ENCODE peak calls at places on chromosomes 7 and 10, in ten cellular contexts. Q is A549, E is tibial nerve, V is progenitor cell of endocrine pancreas, I is cardiac fibroblast, Y is fibroblast of the aortic adventitia, Z is dorsolateral prefrontal cortex, S is spleen, W is BE2C, D is astrocyte. B is an unnamed sample.

GRCh38 chr10:28280652-28281051 is 22.2 kb downstream of the MPP7 start:
- DNase-seq in Z (no peak), D (peak), Y (peak), E (no peak), V (no peak), I (peak), Q (no peak), W (no peak), S (no peak), B (no peak)

GRCh38 chr10:44197646-44198045 is 187.3 kb downstream of the CXCL12 start:
- DNase-seq in E (no peak), D (no peak), W (no peak), Z (no peak), Y (no peak), Q (no peak), V (no peak), I (no peak), S (no peak), B (no peak)

GRCh38 chr10:99983280-99983988 is 26.3 kb downstream of the DNMBP start:
- DNase-seq in S (no peak), D (peak), W (peak), I (peak), E (peak), Q (no peak), V (no peak), Y (peak), Z (no peak), B (peak)

GRCh38 chr7:116952640-116953371 is 495 bp upstream of the ST7 start:
- DNase-seq in I (peak), D (no peak), Y (peak), E (peak), Q (peak), S (no peak), Z (peak), W (peak), V (no peak), B (peak)

GRCh38 chr10:129963076-129963830 is 821 bp downstream of the EBF3 start:
- DNase-seq in Q (no peak), V (no peak), D (peak), E (no peak), Y (peak), Z (no peak), I (peak), S (peak), W (peak), B (peak)

GRCh38 chr10:95653895-95654294 is 2.6 kb downstream of the ALDH18A1 start:
- DNase-seq in D (no peak), Z (no peak), I (no peak), Q (no peak), Y (no peak), W (no peak), E (no peak), V (no peak), S (no peak), B (no peak)

GRCh38 chr7:123819001-123819400 is 26.0 kb upstream of the HYAL4 start:
- DNase-seq in I (no peak), S (no peak), Z (no peak), D (no peak), W (no peak), Q (no peak), V (no peak), E (no peak), Y (no peak), B (no peak)

GRCh38 chr10:28903063-28903462 is 225.7 kb downstream of the BAMBI start:
- DNase-seq in W (no peak), I (no peak), D (no peak), Q (no peak), E (no peak), V (no peak), Z (no peak), Y (peak), S (no peak), B (no peak)

GRCh38 chr10:98461500-98461842 is 14.7 kb upstream of the HPS1 start:
- DNase-seq in Y (no peak), D (no peak), E (no peak), I (no peak), Q (no peak), V (no peak), Z (no peak), S (no peak), W (no peak), B (no peak)

GRCh38 chr7:44978511-44979366 is at the start of gene MYO1G:
- DNase-seq in V (no peak), W (no peak), Q (no peak), S (peak), D (no peak), E (no peak), I (no peak), Z (no peak), Y (no peak), B (no peak)

GRCh38 chr10:26855186-26855585 is 5.6 kb downstream of the ABI1 start:
- DNase-seq in Z (no peak), Y (peak), E (no peak), V (no peak), I (peak), Q (no peak), D (peak), W (no peak), S (no peak), B (no peak)

GRCh38 chr7:55557666-55558188 is 14.6 kb downstream of the VOPP1 start:
- DNase-seq in Q (no peak), S (no peak), Y (no peak), D (no peak), V (no peak), W (no peak), E (no peak), Z (no peak), I (no peak), B (no peak)

GRCh38 chr7:88490161-88490560 is 183.5 kb upstream of the STEAP4 start:
- DNase-seq in D (no peak), Y (no peak), E (no peak), W (no peak), I (no peak), Z (no peak), Q (no peak), V (no peak), S (no peak), B (no peak)

GRCh38 chr7:88289505-88290129 is 17.1 kb downstream of the STEAP4 start:
- DNase-seq in Z (no peak), D (peak), Y (no peak), E (no peak), Q (no peak), S (no peak), W (no peak), V (no peak), I (peak), B (no peak)

GRCh38 chr7:49398730-49399129 is 374.7 kb upstream of the VWC2 start:
- DNase-seq in Y (no peak), V (no peak), E (no peak), D (peak), Q (no peak), S (no peak), Z (no peak), I (peak), W (no peak), B (no peak)

GRCh38 chr10:97781541-97782331 is 9.9 kb upstream of the SFRP5 start:
- DNase-seq in S (no peak), Q (no peak), Z (no peak), E (no peak), D (no peak), V (no peak), W (no peak), Y (no peak), I (no peak), B (no peak)

GRCh38 chr7:16826061-16826460 is 21.3 kb upstream of the AGR2 start:
- DNase-seq in Z (no peak), V (no peak), E (no peak), D (no peak), W (no peak), Y (no peak), I (no peak), Q (no peak), S (no peak), B (no peak)

GRCh38 chr7:143042821-143043271 is 9.3 kb upstream of the OR6V1 start:
- DNase-seq in W (no peak), V (no peak), D (no peak), Q (no peak), E (no peak), I (no peak), S (no peak), Y (peak), Z (no peak), B (no peak)

GRCh38 chr10:77168861-77169260 is 468.7 kb downstream of the KCNMA1 start:
- DNase-seq in V (no peak), Y (no peak), Z (no peak), Q (no peak), S (no peak), E (no peak), D (no peak), I (no peak), W (no peak), B (no peak)

GRCh38 chr7:94451276-94451675 is 56.6 kb downstream of the COL1A2 start:
- DNase-seq in V (no peak), Q (no peak), Y (no peak), I (no peak), E (no peak), Z (no peak), W (no peak), S (no peak), D (no peak), B (peak)

GRCh38 chr7:85630904-85631582 is 444.2 kb upstream of the SEMA3D start:
- DNase-seq in Y (peak), Z (no peak), V (no peak), W (no peak), Q (no peak), S (no peak), I (peak), E (no peak), D (no peak), B (no peak)

GRCh38 chr7:26493737-26494423 is 202.2 kb downstream of the SNX10 start:
- DNase-seq in Y (no peak), W (no peak), V (no peak), S (no peak), D (no peak), Q (no peak), Z (peak), I (no peak), E (no peak), B (no peak)

GRCh38 chr10:52316500-52316899 is 2.4 kb downstream of the DKK1 start:
- DNase-seq in S (no peak), Q (no peak), V (no peak), D (no peak), Y (peak), E (no peak), I (no peak), W (no peak), Z (no peak), B (no peak)

GRCh38 chr10:8130973-8131911 is 76.8 kb downstream of the GATA3 start:
- DNase-seq in E (no peak), Y (peak), Q (peak), W (no peak), Z (no peak), S (no peak), I (peak), D (peak), V (no peak), B (no peak)

GRCh38 chr10:49109669-49110335 is 5.5 kb downstream of the VSTM4 start:
- DNase-seq in V (no peak), Y (peak), E (peak), Q (no peak), I (peak), S (no peak), W (peak), D (peak), Z (no peak), B (no peak)

GRCh38 chr10:95133016-95133752 is 60.9 kb upstream of the ACSM6 start:
- DNase-seq in I (peak), D (peak), E (peak), Y (peak), W (peak), Q (peak), S (peak), Z (peak), V (peak), B (peak)

GRCh38 chr7:156514851-156515250 is 125.7 kb upstream of the RNF32 start:
- DNase-seq in S (no peak), Y (no peak), Q (no peak), Z (no peak), W (no peak), V (no peak), I (no peak), D (no peak), E (no peak), B (no peak)

GRCh38 chr7:28082071-28082470 is 98.5 kb downstream of the JAZF1 start:
- DNase-seq in Y (no peak), S (no peak), E (no peak), I (no peak), Q (no peak), W (no peak), D (no peak), Z (no peak), V (no peak), B (no peak)

GRCh38 chr7:98617960-98618418 is 904 bp downstream of the NPTX2 start:
- DNase-seq in Y (no peak), D (no peak), W (no peak), S (no peak), Q (no peak), I (no peak), V (no peak), Z (no peak), E (no peak), B (peak)

GRCh38 chr7:98618786-98619185 is 1.7 kb downstream of the NPTX2 start:
- DNase-seq in E (no peak), V (no peak), D (no peak), Z (no peak), S (no peak), Q (no peak), I (no peak), W (no peak), Y (peak), B (no peak)

GRCh38 chr7:98613601-98614425 is 3.3 kb upstream of the NPTX2 start:
- DNase-seq in I (peak), W (no peak), Q (no peak), Z (peak), Y (peak), D (peak), E (no peak), S (no peak), V (peak), B (peak)

GRCh38 chr7:98617051-98617959 is at the start of gene NPTX2:
- DNase-seq in Y (peak), W (peak), V (peak), E (no peak), Q (no peak), D (no peak), S (no peak), Z (peak), I (peak), B (peak)

GRCh38 chr7:98616381-98617050 is 569 bp upstream of the NPTX2 start:
- DNase-seq in S (no peak), V (no peak), E (no peak), D (no peak), Z (no peak), Y (no peak), I (no peak), W (no peak), Q (no peak), B (peak)
- TF ChIP-seq CTCF in S (no peak), V (no peak), E (no peak), D (no peak), Z (no peak), Y (no peak), I (no peak), W (no peak), Q (no peak), B (no peak)

GRCh38 chr10:80457554-80458262 is 3.6 kb downstream of the TSPAN14 start:
- DNase-seq in D (no peak), Y (no peak), W (no peak), V (no peak), Z (no peak), E (no peak), I (no peak), S (peak), Q (no peak), B (no peak)
- TF ChIP-seq CTCF in D (no peak), Y (no peak), W (peak), V (peak), Z (no peak), E (no peak), I (no peak), S (no peak), Q (no peak), B (no peak)

DNA sequence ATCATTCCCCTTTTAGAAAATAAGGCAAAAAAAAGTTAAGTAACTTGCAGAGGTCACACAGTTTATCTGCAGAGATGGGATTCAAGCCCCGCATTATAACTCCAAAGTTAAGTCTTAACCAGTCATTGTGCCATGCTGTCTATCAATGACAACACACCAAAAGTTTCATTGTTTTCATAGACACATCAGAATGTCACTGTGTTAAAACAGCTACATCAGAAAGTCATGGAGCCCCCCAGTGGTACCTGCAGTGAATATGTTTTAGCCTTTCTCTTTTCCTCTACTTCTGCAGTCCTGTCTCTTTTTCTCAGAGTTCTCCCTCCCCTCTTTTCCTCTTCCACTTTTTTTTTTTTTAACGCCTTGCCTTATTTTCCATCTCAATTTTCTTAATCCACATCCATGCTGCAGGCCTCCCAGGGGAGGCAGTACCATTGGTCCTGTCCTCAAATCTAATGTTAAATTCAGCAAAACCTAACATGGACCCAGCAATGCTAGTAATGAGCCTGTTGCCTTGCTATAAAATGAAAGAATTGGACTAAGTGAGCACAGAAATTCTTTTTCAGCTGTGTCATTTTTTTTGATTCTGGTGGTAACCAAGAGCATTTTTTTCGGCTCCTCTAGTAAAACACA is 3.8 kb upstream of the NRCAM start:
- DNase-seq in W (peak), Y (peak), D (peak), I (peak), V (no peak), Z (no peak), Q (peak), S (no peak), E (no peak), B (no peak)
- TF ChIP-seq CTCF in W (peak), Y (peak), D (peak), I (peak), V (peak), Z (peak), Q (peak), S (peak), E (no peak), B (peak)

GRCh38 chr7:17988858-17989257 is 38.8 kb downstream of the PRPS1L1 start:
- DNase-seq in Y (no peak), S (no peak), Z (no peak), Q (no peak), V (no peak), E (no peak), W (no peak), D (no peak), I (no peak), B (no peak)
- TF ChIP-seq CTCF in Y (no peak), S (no peak), Z (no peak), Q (no peak), V (no peak), E (no peak), W (no peak), D (no peak), I (no peak), B (no peak)

DNA sequence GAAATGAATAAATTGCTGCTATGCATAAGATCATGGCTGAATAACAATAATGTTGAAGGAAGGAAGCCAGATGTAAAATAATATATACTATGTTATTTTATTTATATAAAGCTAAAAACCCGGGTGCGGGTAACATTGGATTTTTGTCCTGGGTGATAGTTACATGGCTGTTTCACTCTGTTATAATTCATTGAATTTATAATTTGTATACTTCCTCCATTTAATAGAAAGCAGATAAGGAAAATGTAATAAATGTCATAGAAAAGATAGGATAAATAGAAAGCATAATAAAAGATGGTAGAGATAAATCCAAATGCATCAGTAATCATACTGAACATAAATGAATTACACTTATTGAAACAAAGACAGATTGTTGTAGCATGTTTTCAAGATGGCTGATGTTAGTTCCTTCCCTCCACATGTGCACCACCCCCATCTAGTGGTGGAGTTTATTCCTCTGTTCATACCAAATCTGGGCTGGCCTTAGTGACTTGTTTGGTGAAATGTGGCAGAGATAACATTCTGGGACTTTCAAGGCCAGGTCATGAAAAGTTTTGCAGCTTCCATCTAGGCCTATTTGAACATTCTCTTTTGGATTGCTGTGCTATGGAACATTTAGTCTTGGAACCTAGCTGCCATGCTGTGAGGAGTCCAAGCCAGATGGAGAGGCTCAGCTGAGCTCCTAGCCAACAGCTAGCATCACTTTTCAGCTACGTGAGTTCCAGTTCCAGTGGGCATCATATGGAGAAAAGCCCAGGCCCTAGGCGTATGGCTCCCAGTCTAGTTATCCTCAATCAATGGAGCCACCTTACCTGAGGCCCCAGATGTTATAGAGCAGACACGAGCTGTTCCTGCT is 46.9 kb downstream of the AHCYL2 start:
- DNase-seq in Q (peak), Y (peak), Z (no peak), V (no peak), E (no peak), W (peak), S (no peak), I (peak), D (peak), B (peak)
- TF ChIP-seq CTCF in Q (peak), Y (peak), Z (peak), V (peak), E (peak), W (peak), S (peak), I (peak), D (peak), B (peak)

GRCh38 chr10:65358565-65358964 is 1567.3 kb upstream of the LRRTM3 start:
- DNase-seq in W (peak), Y (no peak), Q (no peak), S (no peak), D (no peak), Z (no peak), I (peak), E (no peak), V (no peak), B (peak)
- TF ChIP-seq CTCF in W (peak), Y (no peak), Q (peak), S (no peak), D (peak), Z (peak), I (peak), E (no peak), V (peak), B (peak)

GRCh38 chr7:87218941-87219544 is 489 bp downstream of the TMEM243 start:
- DNase-seq in Y (peak), E (peak), W (peak), S (peak), Z (no peak), V (no peak), Q (peak), D (peak), I (peak), B (peak)
- TF ChIP-seq CTCF in Y (peak), E (no peak), W (no peak), S (no peak), Z (no peak), V (peak), Q (no peak), D (no peak), I (no peak), B (no peak)

GRCh38 chr10:69513617-69514016 is 59.6 kb downstream of the NEUROG3 start:
- DNase-seq in I (no peak), Q (no peak), S (no peak), W (no peak), Y (no peak), V (no peak), Z (no peak), E (no peak), D (no peak), B (no peak)
- TF ChIP-seq CTCF in I (no peak), Q (no peak), S (no peak), W (no peak), Y (no peak), V (no peak), Z (no peak), E (no peak), D (no peak), B (no peak)

DNA sequence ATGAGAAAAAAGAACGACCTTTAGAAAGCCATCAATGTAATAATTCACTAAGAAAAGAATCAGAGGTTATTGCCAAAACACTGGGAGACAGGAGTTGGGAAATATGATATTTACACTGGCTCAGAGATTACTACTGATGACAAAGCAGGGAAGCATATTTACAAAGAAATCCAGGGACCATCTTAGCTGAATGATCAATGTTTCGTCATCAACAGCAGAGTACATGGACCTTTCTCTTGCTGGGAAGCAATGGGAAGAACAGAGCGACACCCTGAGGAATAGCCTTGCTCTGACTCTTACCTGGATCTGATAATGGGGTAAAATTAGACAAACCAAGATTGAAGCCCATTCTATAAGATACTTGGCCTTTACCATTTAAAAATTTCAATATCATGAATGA is 1293.5 kb downstream of the XPNPEP1 start:
- DNase-seq in D (peak), Y (peak), V (no peak), S (no peak), Q (no peak), Z (no peak), I (peak), E (no peak), W (no peak), B (no peak)
- TF ChIP-seq CTCF in D (no peak), Y (no peak), V (no peak), S (no peak), Q (no peak), Z (no peak), I (no peak), E (no peak), W (no peak), B (no peak)